ENCODE peak calls at places on chromosomes 4 and X, in eight cellular contexts. One of them, this sample, is unnamed.

GRCh38 chr4:156778606-156779005 is 193.0 kb downstream of the PDGFC start:
- DNase-seq in neuronal stem cell: no peak
- DNase-seq in CD8-positive, alpha-beta T cell: no peak
- DNase-seq in tibial artery: no peak
- DNase-seq in small intestine: no peak
- DNase-seq in hepatocyte: no peak
- DNase-seq in CD8-positive, alpha-beta memory T cell: no peak
- DNase-seq in stomach: no peak
- DNase-seq in this sample: no peak

GRCh38 chr4:27350161-27350560 is 489.5 kb downstream of the STIM2 start:
- DNase-seq in neuronal stem cell: no peak
- DNase-seq in CD8-positive, alpha-beta T cell: no peak
- DNase-seq in tibial artery: no peak
- DNase-seq in small intestine: no peak
- DNase-seq in hepatocyte: no peak
- DNase-seq in CD8-positive, alpha-beta memory T cell: no peak
- DNase-seq in stomach: no peak
- DNase-seq in this sample: no peak

GRCh38 chrX:107707866-107708265 is 67.7 kb downstream of the TSC22D3 start:
- DNase-seq in neuronal stem cell: no peak
- DNase-seq in CD8-positive, alpha-beta T cell: no peak
- DNase-seq in tibial artery: no peak
- DNase-seq in small intestine: no peak
- DNase-seq in hepatocyte: no peak
- DNase-seq in CD8-positive, alpha-beta memory T cell: no peak
- DNase-seq in stomach: no peak
- DNase-seq in this sample: no peak

GRCh38 chrX:39149761-39150160 is 348.5 kb downstream of the MID1IP1 start:
- DNase-seq in neuronal stem cell: peak
- DNase-seq in CD8-positive, alpha-beta T cell: peak
- DNase-seq in tibial artery: peak
- DNase-seq in small intestine: peak
- DNase-seq in hepatocyte: peak
- DNase-seq in CD8-positive, alpha-beta memory T cell: peak
- DNase-seq in stomach: peak
- DNase-seq in this sample: peak

GRCh38 chr4:163666335-163666888 is 171.9 kb downstream of the TMA16 start:
- DNase-seq in neuronal stem cell: no peak
- DNase-seq in CD8-positive, alpha-beta T cell: no peak
- DNase-seq in tibial artery: no peak
- DNase-seq in small intestine: no peak
- DNase-seq in hepatocyte: no peak
- DNase-seq in CD8-positive, alpha-beta memory T cell: no peak
- DNase-seq in stomach: no peak
- DNase-seq in this sample: no peak

GRCh38 chr4:2292679-2293108 is 30.8 kb upstream of the MXD4 start:
- DNase-seq in neuronal stem cell: no peak
- DNase-seq in CD8-positive, alpha-beta T cell: no peak
- DNase-seq in tibial artery: no peak
- DNase-seq in small intestine: no peak
- DNase-seq in hepatocyte: peak
- DNase-seq in CD8-positive, alpha-beta memory T cell: no peak
- DNase-seq in stomach: no peak
- DNase-seq in this sample: no peak

GRCh38 chrX:144916785-144917184 is 330.5 kb upstream of the SPANXN1 start:
- DNase-seq in neuronal stem cell: no peak
- DNase-seq in CD8-positive, alpha-beta T cell: no peak
- DNase-seq in tibial artery: no peak
- DNase-seq in small intestine: no peak
- DNase-seq in hepatocyte: no peak
- DNase-seq in CD8-positive, alpha-beta memory T cell: no peak
- DNase-seq in stomach: no peak
- DNase-seq in this sample: no peak

GRCh38 chr4:80017125-80017854 is 55.7 kb downstream of the ANTXR2 start:
- DNase-seq in neuronal stem cell: no peak
- DNase-seq in CD8-positive, alpha-beta T cell: no peak
- DNase-seq in tibial artery: no peak
- DNase-seq in small intestine: peak
- DNase-seq in hepatocyte: no peak
- DNase-seq in CD8-positive, alpha-beta memory T cell: no peak
- DNase-seq in stomach: no peak
- DNase-seq in this sample: no peak

GRCh38 chr4:101651778-101652177 is 138.8 kb upstream of the BANK1 start:
- DNase-seq in neuronal stem cell: no peak
- DNase-seq in CD8-positive, alpha-beta T cell: no peak
- DNase-seq in tibial artery: no peak
- DNase-seq in small intestine: no peak
- DNase-seq in hepatocyte: no peak
- DNase-seq in CD8-positive, alpha-beta memory T cell: no peak
- DNase-seq in stomach: no peak
- DNase-seq in this sample: no peak

GRCh38 chr4:76624271-76624681 is 189.2 kb downstream of the SHROOM3 start:
- DNase-seq in neuronal stem cell: peak
- DNase-seq in CD8-positive, alpha-beta T cell: no peak
- DNase-seq in tibial artery: peak
- DNase-seq in small intestine: no peak
- DNase-seq in hepatocyte: peak
- DNase-seq in CD8-positive, alpha-beta memory T cell: no peak
- DNase-seq in stomach: no peak
- DNase-seq in this sample: no peak

GRCh38 chr4:187124311-187124710 is 400.7 kb upstream of the FAT1 start:
- DNase-seq in neuronal stem cell: peak
- DNase-seq in CD8-positive, alpha-beta T cell: no peak
- DNase-seq in tibial artery: no peak
- DNase-seq in small intestine: no peak
- DNase-seq in hepatocyte: no peak
- DNase-seq in CD8-positive, alpha-beta memory T cell: no peak
- DNase-seq in stomach: no peak
- DNase-seq in this sample: no peak

GRCh38 chr4:6121276-6121850 is 79.0 kb downstream of the JAKMIP1 start:
- DNase-seq in neuronal stem cell: no peak
- DNase-seq in CD8-positive, alpha-beta T cell: no peak
- DNase-seq in tibial artery: peak
- DNase-seq in small intestine: no peak
- DNase-seq in hepatocyte: no peak
- DNase-seq in CD8-positive, alpha-beta memory T cell: no peak
- DNase-seq in stomach: peak
- DNase-seq in this sample: no peak

GRCh38 chr4:19074061-19074460 is 1052.5 kb upstream of the LCORL start:
- DNase-seq in neuronal stem cell: no peak
- DNase-seq in CD8-positive, alpha-beta T cell: no peak
- DNase-seq in tibial artery: no peak
- DNase-seq in small intestine: no peak
- DNase-seq in hepatocyte: no peak
- DNase-seq in CD8-positive, alpha-beta memory T cell: no peak
- DNase-seq in stomach: no peak
- DNase-seq in this sample: no peak

GRCh38 chrX:13165747-13166146 is 121.3 kb upstream of the FAM9C start:
- DNase-seq in neuronal stem cell: no peak
- DNase-seq in CD8-positive, alpha-beta T cell: no peak
- DNase-seq in tibial artery: no peak
- DNase-seq in small intestine: no peak
- DNase-seq in hepatocyte: no peak
- DNase-seq in CD8-positive, alpha-beta memory T cell: no peak
- DNase-seq in stomach: no peak
- DNase-seq in this sample: no peak

GRCh38 chrX:125757794-125758564 is 408.1 kb downstream of the DCAF12L2 start:
- DNase-seq in neuronal stem cell: no peak
- DNase-seq in CD8-positive, alpha-beta T cell: no peak
- DNase-seq in tibial artery: peak
- DNase-seq in small intestine: no peak
- DNase-seq in hepatocyte: no peak
- DNase-seq in CD8-positive, alpha-beta memory T cell: no peak
- DNase-seq in stomach: no peak
- DNase-seq in this sample: no peak

GRCh38 chrX:110180176-110180927 is 137.5 kb downstream of the AMMECR1 start:
- DNase-seq in neuronal stem cell: no peak
- DNase-seq in CD8-positive, alpha-beta T cell: no peak
- DNase-seq in tibial artery: no peak
- DNase-seq in small intestine: no peak
- DNase-seq in hepatocyte: peak
- DNase-seq in CD8-positive, alpha-beta memory T cell: no peak
- DNase-seq in stomach: no peak
- DNase-seq in this sample: no peak

GRCh38 chr4:105551968-105552746 is at the start of gene ARHGEF38:
- DNase-seq in neuronal stem cell: no peak
- DNase-seq in CD8-positive, alpha-beta T cell: no peak
- DNase-seq in tibial artery: no peak
- DNase-seq in small intestine: peak
- DNase-seq in hepatocyte: peak
- DNase-seq in CD8-positive, alpha-beta memory T cell: no peak
- DNase-seq in stomach: peak
- DNase-seq in this sample: peak

GRCh38 chr4:3749081-3749480 is 17.1 kb upstream of the ADRA2C start:
- DNase-seq in neuronal stem cell: no peak
- DNase-seq in CD8-positive, alpha-beta T cell: no peak
- DNase-seq in tibial artery: no peak
- DNase-seq in small intestine: no peak
- DNase-seq in hepatocyte: no peak
- DNase-seq in CD8-positive, alpha-beta memory T cell: no peak
- DNase-seq in stomach: no peak
- DNase-seq in this sample: no peak

GRCh38 chr4:184444953-184445309 is 29.4 kb downstream of the IRF2 start:
- DNase-seq in neuronal stem cell: no peak
- DNase-seq in CD8-positive, alpha-beta T cell: peak
- DNase-seq in tibial artery: peak
- DNase-seq in small intestine: no peak
- DNase-seq in hepatocyte: no peak
- DNase-seq in CD8-positive, alpha-beta memory T cell: peak
- DNase-seq in stomach: no peak
- DNase-seq in this sample: peak
- H3K27ac ChIP-seq in neuronal stem cell: no peak
- H3K27ac ChIP-seq in CD8-positive, alpha-beta T cell: no peak
- H3K27ac ChIP-seq in tibial artery: no peak
- H3K27ac ChIP-seq in small intestine: no peak
- H3K27ac ChIP-seq in hepatocyte: no peak
- H3K27ac ChIP-seq in CD8-positive, alpha-beta memory T cell: no peak
- H3K27ac ChIP-seq in stomach: no peak
- H3K27ac ChIP-seq in this sample: no peak

GRCh38 chrX:41275661-41276609 is 58.0 kb upstream of the DDX3X start:
- DNase-seq in neuronal stem cell: peak
- DNase-seq in CD8-positive, alpha-beta T cell: peak
- DNase-seq in tibial artery: peak
- DNase-seq in small intestine: peak
- DNase-seq in hepatocyte: peak
- DNase-seq in CD8-positive, alpha-beta memory T cell: peak
- DNase-seq in stomach: peak
- DNase-seq in this sample: peak
- H3K27ac ChIP-seq in neuronal stem cell: no peak
- H3K27ac ChIP-seq in CD8-positive, alpha-beta T cell: no peak
- H3K27ac ChIP-seq in tibial artery: peak
- H3K27ac ChIP-seq in small intestine: no peak
- H3K27ac ChIP-seq in hepatocyte: peak
- H3K27ac ChIP-seq in CD8-positive, alpha-beta memory T cell: no peak
- H3K27ac ChIP-seq in stomach: peak
- H3K27ac ChIP-seq in this sample: peak

GRCh38 chrX:154485150-154486051 is 1.0 kb downstream of the UBL4A start:
- DNase-seq in neuronal stem cell: no peak
- DNase-seq in CD8-positive, alpha-beta T cell: no peak
- DNase-seq in tibial artery: no peak
- DNase-seq in small intestine: no peak
- DNase-seq in hepatocyte: no peak
- DNase-seq in CD8-positive, alpha-beta memory T cell: no peak
- DNase-seq in stomach: no peak
- DNase-seq in this sample: no peak
- H3K27ac ChIP-seq in neuronal stem cell: no peak
- H3K27ac ChIP-seq in CD8-positive, alpha-beta T cell: peak
- H3K27ac ChIP-seq in tibial artery: peak
- H3K27ac ChIP-seq in small intestine: peak
- H3K27ac ChIP-seq in hepatocyte: peak
- H3K27ac ChIP-seq in CD8-positive, alpha-beta memory T cell: peak
- H3K27ac ChIP-seq in stomach: peak
- H3K27ac ChIP-seq in this sample: peak

GRCh38 chr4:185925910-185926360 is 113.9 kb upstream of the SORBS2 start:
- DNase-seq in neuronal stem cell: no peak
- DNase-seq in CD8-positive, alpha-beta T cell: no peak
- DNase-seq in tibial artery: no peak
- DNase-seq in small intestine: peak
- DNase-seq in hepatocyte: peak
- DNase-seq in CD8-positive, alpha-beta memory T cell: no peak
- DNase-seq in stomach: no peak
- DNase-seq in this sample: no peak
- H3K27ac ChIP-seq in neuronal stem cell: no peak
- H3K27ac ChIP-seq in CD8-positive, alpha-beta T cell: no peak
- H3K27ac ChIP-seq in tibial artery: no peak
- H3K27ac ChIP-seq in small intestine: no peak
- H3K27ac ChIP-seq in hepatocyte: no peak
- H3K27ac ChIP-seq in CD8-positive, alpha-beta memory T cell: no peak
- H3K27ac ChIP-seq in stomach: no peak
- H3K27ac ChIP-seq in this sample: no peak

GRCh38 chr4:38905657-38906398 is 38.2 kb downstream of the FAM114A1 start:
- DNase-seq in neuronal stem cell: no peak
- DNase-seq in CD8-positive, alpha-beta T cell: no peak
- DNase-seq in tibial artery: no peak
- DNase-seq in small intestine: no peak
- DNase-seq in hepatocyte: no peak
- DNase-seq in CD8-positive, alpha-beta memory T cell: no peak
- DNase-seq in stomach: no peak
- DNase-seq in this sample: no peak
- H3K27ac ChIP-seq in neuronal stem cell: no peak
- H3K27ac ChIP-seq in CD8-positive, alpha-beta T cell: no peak
- H3K27ac ChIP-seq in tibial artery: no peak
- H3K27ac ChIP-seq in small intestine: no peak
- H3K27ac ChIP-seq in hepatocyte: peak
- H3K27ac ChIP-seq in CD8-positive, alpha-beta memory T cell: no peak
- H3K27ac ChIP-seq in stomach: no peak
- H3K27ac ChIP-seq in this sample: no peak

DNA sequence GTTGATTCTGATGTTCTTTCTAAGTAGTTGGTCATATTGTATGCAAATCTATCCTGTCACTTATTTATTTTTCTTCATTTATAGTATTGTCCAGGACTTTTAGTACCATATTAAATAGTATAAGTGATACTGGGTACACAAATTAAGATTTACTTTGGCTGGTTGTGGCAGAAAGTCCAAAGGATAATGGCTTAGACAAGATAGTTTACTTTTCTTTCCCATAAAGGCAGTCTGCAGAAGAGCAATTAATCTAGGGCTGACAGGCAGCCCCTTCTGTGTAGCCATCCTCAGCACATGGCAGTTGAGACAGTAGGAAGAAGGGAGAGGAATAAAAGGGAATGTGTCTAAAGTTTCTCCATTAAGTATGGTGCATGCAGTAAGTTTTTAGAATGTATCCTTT is 6.4 kb downstream of the RBM10 start:
- DNase-seq in neuronal stem cell: no peak
- DNase-seq in CD8-positive, alpha-beta T cell: no peak
- DNase-seq in tibial artery: no peak
- DNase-seq in small intestine: no peak
- DNase-seq in hepatocyte: no peak
- DNase-seq in CD8-positive, alpha-beta memory T cell: no peak
- DNase-seq in stomach: no peak
- DNase-seq in this sample: no peak
- H3K27ac ChIP-seq in neuronal stem cell: no peak
- H3K27ac ChIP-seq in CD8-positive, alpha-beta T cell: no peak
- H3K27ac ChIP-seq in tibial artery: no peak
- H3K27ac ChIP-seq in small intestine: no peak
- H3K27ac ChIP-seq in hepatocyte: no peak
- H3K27ac ChIP-seq in CD8-positive, alpha-beta memory T cell: no peak
- H3K27ac ChIP-seq in stomach: no peak
- H3K27ac ChIP-seq in this sample: no peak

This sample was measured in transverse colon.